ENCODE peak calls at places on chromosomes 6 and 20, in four cellular contexts. One of them, this sample, is unnamed.

GRCh38 chr6:17588011-17588410 is 12.1 kb upstream of the FAM8A1 start:
- DNase-seq in lower lobe of right lung: no peak
- DNase-seq in omental fat pad: no peak
- DNase-seq in dermis microvascular lymphatic vessel endothelial cell: no peak
- DNase-seq in this sample: no peak

GRCh38 chr6:38773338-38773737 is 58.2 kb downstream of the DNAH8 start:
- DNase-seq in lower lobe of right lung: no peak
- DNase-seq in omental fat pad: no peak
- DNase-seq in dermis microvascular lymphatic vessel endothelial cell: no peak
- DNase-seq in this sample: no peak

GRCh38 chr20:58251979-58252591 is 23.6 kb upstream of the ANKRD60 start:
- DNase-seq in lower lobe of right lung: no peak
- DNase-seq in omental fat pad: no peak
- DNase-seq in dermis microvascular lymphatic vessel endothelial cell: no peak
- DNase-seq in this sample: no peak

GRCh38 chr6:134517145-134517658 is 199.3 kb upstream of the SGK1 start:
- DNase-seq in lower lobe of right lung: peak; percentile 87
- DNase-seq in omental fat pad: peak; percentile 32
- DNase-seq in dermis microvascular lymphatic vessel endothelial cell: peak; percentile 68
- DNase-seq in this sample: no peak

GRCh38 chr20:3275064-3275935 is 36.3 kb upstream of the SLC4A11 start:
- DNase-seq in lower lobe of right lung: no peak
- DNase-seq in omental fat pad: no peak
- DNase-seq in dermis microvascular lymphatic vessel endothelial cell: no peak
- DNase-seq in this sample: no peak

GRCh38 chr20:8860011-8860495 is 208.8 kb upstream of the PLCB4 start:
- DNase-seq in lower lobe of right lung: no peak
- DNase-seq in omental fat pad: no peak
- DNase-seq in dermis microvascular lymphatic vessel endothelial cell: no peak
- DNase-seq in this sample: no peak

GRCh38 chr6:5537967-5538366 is 276.7 kb downstream of the FARS2 start:
- DNase-seq in lower lobe of right lung: no peak
- DNase-seq in omental fat pad: no peak
- DNase-seq in dermis microvascular lymphatic vessel endothelial cell: no peak
- DNase-seq in this sample: no peak

GRCh38 chr6:137229075-137229759 is 10.0 kb upstream of the IFNGR1 start:
- DNase-seq in lower lobe of right lung: no peak
- DNase-seq in omental fat pad: no peak
- DNase-seq in dermis microvascular lymphatic vessel endothelial cell: no peak
- DNase-seq in this sample: no peak

GRCh38 chr6:130223508-130223907 is 757 bp upstream of the SAMD3 start:
- DNase-seq in lower lobe of right lung: no peak
- DNase-seq in omental fat pad: no peak
- DNase-seq in dermis microvascular lymphatic vessel endothelial cell: no peak
- DNase-seq in this sample: peak; percentile 23

GRCh38 chr6:29619578-29619977 is 13.4 kb downstream of the GABBR1 start:
- DNase-seq in lower lobe of right lung: no peak
- DNase-seq in omental fat pad: no peak
- DNase-seq in dermis microvascular lymphatic vessel endothelial cell: no peak
- DNase-seq in this sample: no peak

GRCh38 chr6:16286151-16286522 is 47.8 kb downstream of the GMPR start:
- DNase-seq in lower lobe of right lung: no peak
- DNase-seq in omental fat pad: no peak
- DNase-seq in dermis microvascular lymphatic vessel endothelial cell: peak; percentile 6
- DNase-seq in this sample: peak; percentile 33

GRCh38 chr20:57517904-57518303 is 7.0 kb downstream of the CTCFL start:
- DNase-seq in lower lobe of right lung: no peak
- DNase-seq in omental fat pad: no peak
- DNase-seq in dermis microvascular lymphatic vessel endothelial cell: no peak
- DNase-seq in this sample: no peak

GRCh38 chr6:112289039-112289566 is 34.7 kb upstream of the LAMA4 start:
- DNase-seq in lower lobe of right lung: peak; percentile 40
- DNase-seq in omental fat pad: no peak
- DNase-seq in dermis microvascular lymphatic vessel endothelial cell: no peak
- DNase-seq in this sample: no peak

GRCh38 chr6:120352491-120352890 is 981.8 kb downstream of the TBC1D32 start:
- DNase-seq in lower lobe of right lung: no peak
- DNase-seq in omental fat pad: no peak
- DNase-seq in dermis microvascular lymphatic vessel endothelial cell: no peak
- DNase-seq in this sample: no peak

GRCh38 chr6:18115356-18115755 is 7.1 kb downstream of the NHLRC1 start:
- DNase-seq in lower lobe of right lung: no peak
- DNase-seq in omental fat pad: no peak
- DNase-seq in dermis microvascular lymphatic vessel endothelial cell: no peak
- DNase-seq in this sample: no peak

GRCh38 chr6:43175676-43176422 is 4.8 kb downstream of the SRF start:
- DNase-seq in lower lobe of right lung: no peak
- DNase-seq in omental fat pad: no peak
- DNase-seq in dermis microvascular lymphatic vessel endothelial cell: no peak
- DNase-seq in this sample: no peak

GRCh38 chr20:58981564-58982364 is 708 bp downstream of the NELFCD start:
- DNase-seq in lower lobe of right lung: no peak
- DNase-seq in omental fat pad: no peak
- DNase-seq in dermis microvascular lymphatic vessel endothelial cell: no peak
- DNase-seq in this sample: peak; percentile 30

GRCh38 chr6:108604156-108604555 is 43.4 kb downstream of the FOXO3 start:
- DNase-seq in lower lobe of right lung: no peak
- DNase-seq in omental fat pad: no peak
- DNase-seq in dermis microvascular lymphatic vessel endothelial cell: no peak
- DNase-seq in this sample: no peak

This sample was measured in B cell.